ENCODE peak calls at places on chromosomes 7 and 10, in seven cellular contexts. O is HCT116, Q is H9, S is hepatocyte, M is OCI-LY7, J is H1, F is IMR-90. G is an unnamed sample. For H4K20me1 and H3K4me1, the result is how much of the 10 kb centered on the place peaks cover.

GRCh38 chr10:30557884-30558283 is 71.7 kb downstream of the LYZL2 start:
- DNase-seq in O (no peak), Q (no peak), S (peak), M (no peak), J (no peak), F (peak), G (peak)

GRCh38 chr10:4262449-4262848 is 477.4 kb upstream of the KLF6 start:
- DNase-seq in O (no peak), Q (no peak), S (no peak), M (no peak), J (no peak), F (no peak), G (no peak)

GRCh38 chr10:124995605-124996004 is 53.7 kb downstream of the ZRANB1 start:
- DNase-seq in O (no peak), Q (no peak), S (no peak), M (no peak), J (peak), F (no peak), G (no peak)

GRCh38 chr10:23826399-23826798 is 382.5 kb upstream of the KIAA1217 start:
- DNase-seq in O (no peak), Q (peak), S (peak), M (no peak), J (peak), F (no peak), G (no peak)

GRCh38 chr10:128069351-128070051 is 56.7 kb downstream of the MKI67 start:
- DNase-seq in O (peak), Q (peak), S (peak), M (peak), J (peak), F (peak), G (peak)

GRCh38 chr10:4183761-4184261 is 398.8 kb upstream of the KLF6 start:
- DNase-seq in O (no peak), Q (no peak), S (peak), M (no peak), J (no peak), F (peak), G (peak)

GRCh38 chr10:79137826-79138225 is 69.1 kb downstream of the ZMIZ1 start:
- DNase-seq in O (no peak), Q (no peak), S (no peak), M (peak), J (no peak), F (peak), G (peak)

GRCh38 chr10:84197643-84198042 is 3.3 kb downstream of the CDHR1 start:
- DNase-seq in O (no peak), Q (no peak), S (no peak), M (no peak), J (no peak), F (no peak), G (no peak)

GRCh38 chr10:104630731-104631130 is 10.4 kb upstream of the SORCS3 start:
- DNase-seq in O (no peak), Q (no peak), S (no peak), M (no peak), J (no peak), F (no peak), G (no peak)

GRCh38 chr10:125137601-125138438 is 22.5 kb downstream of the CTBP2 start:
- DNase-seq in O (no peak), Q (no peak), S (peak), M (no peak), J (no peak), F (no peak), G (no peak)

GRCh38 chr7:140262242-140262903 is 85.6 kb upstream of the KDM7A start:
- DNase-seq in O (no peak), Q (no peak), S (no peak), M (no peak), J (no peak), F (no peak), G (no peak)

GRCh38 chr7:67758551-67758950 is 761.9 kb downstream of the TYW1 start:
- DNase-seq in O (no peak), Q (no peak), S (no peak), M (no peak), J (no peak), F (no peak), G (no peak)

GRCh38 chr7:150373049-150373801 is 4.6 kb downstream of the REPIN1 start:
- DNase-seq in O (no peak), Q (peak), S (no peak), M (peak), J (no peak), F (no peak), G (no peak)

GRCh38 chr7:1322240-1323110 is 89.8 kb downstream of the UNCX start:
- DNase-seq in O (no peak), Q (no peak), S (no peak), M (no peak), J (no peak), F (no peak), G (no peak)

GRCh38 chr7:16061630-16062029 is 359.7 kb downstream of the CRPPA start:
- DNase-seq in O (no peak), Q (no peak), S (no peak), M (no peak), J (no peak), F (no peak), G (no peak)

GRCh38 chr7:121797283-121798037 is 75.5 kb upstream of the PTPRZ1 start:
- DNase-seq in O (no peak), Q (no peak), S (no peak), M (no peak), J (no peak), F (no peak), G (no peak)

GRCh38 chr7:70696139-70696782 is 435.7 kb upstream of the GALNT17 start:
- DNase-seq in O (no peak), Q (no peak), S (no peak), M (peak), J (no peak), F (peak), G (peak)

GRCh38 chr10:76779163-76779820 is 858.3 kb downstream of the KCNMA1 start:
- DNase-seq in O (no peak), Q (peak), S (peak), M (no peak), J (peak), F (peak), G (peak)

GRCh38 chr7:99331002-99331401 is 5.3 kb downstream of the ARPC1A start:
- DNase-seq in O (no peak), Q (no peak), S (no peak), M (no peak), J (no peak), F (no peak), G (no peak)
- H4K20me1 ChIP-seq in O (under half), Q (under half), S (under half), M (under half), J (under half), F (under half), G (under half)

GRCh38 chr7:13880789-13881188 is 108.7 kb downstream of the ETV1 start:
- DNase-seq in O (peak), Q (no peak), S (no peak), M (no peak), J (no peak), F (peak), G (peak)

GRCh38 chr7:13879994-13880686 is 109.3 kb downstream of the ETV1 start:
- DNase-seq in O (peak), Q (no peak), S (no peak), M (no peak), J (no peak), F (peak), G (peak)

GRCh38 chr7:13882051-13882450 is 107.4 kb downstream of the ETV1 start:
- DNase-seq in O (no peak), Q (no peak), S (no peak), M (no peak), J (no peak), F (no peak), G (no peak)

GRCh38 chr7:13878154-13878553 is 111.3 kb downstream of the ETV1 start:
- DNase-seq in O (no peak), Q (no peak), S (no peak), M (no peak), J (no peak), F (no peak), G (no peak)

DNA sequence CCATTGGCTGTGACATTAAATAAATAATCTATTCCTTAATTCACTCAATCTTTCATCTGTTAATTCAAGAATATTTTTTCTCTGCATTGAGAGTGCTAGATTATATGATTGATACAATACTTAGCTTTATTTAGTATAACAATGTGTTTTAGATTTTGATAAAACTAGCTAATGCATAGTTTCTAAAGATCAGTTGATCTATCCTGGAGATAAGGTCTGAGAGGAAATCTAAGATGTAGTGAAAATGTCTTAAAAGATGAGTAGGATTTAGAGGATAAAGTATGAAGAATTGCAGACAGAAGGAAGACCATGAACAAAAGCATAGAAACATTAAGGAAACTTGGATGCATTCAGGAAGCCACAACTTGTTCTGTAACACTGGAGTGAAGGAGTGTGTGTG is 110.3 kb downstream of the ETV1 start:
- DNase-seq in O (no peak), Q (no peak), S (no peak), M (no peak), J (no peak), F (no peak), G (no peak)
- TF ChIP-seq CTCF in O (no peak), Q (no peak), S (no peak), M (no peak), J (no peak), F (no peak), G (no peak)

GRCh38 chr7:22178735-22179134 is 178.2 kb downstream of the RAPGEF5 start:
- DNase-seq in O (no peak), Q (no peak), S (no peak), M (no peak), J (no peak), F (no peak), G (no peak)
- H3K4me1 ChIP-seq in O (under half), Q (under half), S (under half), M (under half), J (under half), F (under half), G (under half)

GRCh38 chr10:14540062-14540461 is 209.3 kb upstream of the FRMD4A start:
- DNase-seq in O (no peak), Q (no peak), S (no peak), M (no peak), J (no peak), F (no peak), G (no peak)

GRCh38 chr10:14543904-14544210 is 213.1 kb upstream of the FRMD4A start:
- DNase-seq in O (no peak), Q (no peak), S (no peak), M (no peak), J (no peak), F (no peak), G (no peak)

GRCh38 chr10:14543048-14543903 is 212.6 kb upstream of the FRMD4A start:
- DNase-seq in O (no peak), Q (no peak), S (no peak), M (no peak), J (no peak), F (no peak), G (peak)

GRCh38 chr10:14540611-14541010 is 209.9 kb upstream of the FRMD4A start:
- DNase-seq in O (no peak), Q (no peak), S (no peak), M (no peak), J (no peak), F (no peak), G (no peak)

GRCh38 chr10:14541379-14541778 is 210.7 kb upstream of the FRMD4A start:
- DNase-seq in O (no peak), Q (no peak), S (no peak), M (no peak), J (no peak), F (no peak), G (no peak)
- H4K20me1 ChIP-seq in O (under half), Q (under half), S (under half), M (under half), J (under half), F (half or more), G (under half)